ENCODE peak calls at places on chromosomes 3 and 15, in six cellular contexts. U is left ventricle myocardium inferior; O is lower lobe of right lung; R is uterus; M is CD8-positive, alpha-beta T cell; C is CD4-positive, alpha-beta T cell. B is an unnamed sample.

GRCh38 chr15:86772369-86773059 is 692.8 kb downstream of the AGBL1 start:
- DNase-seq in U (no peak), O (no peak), R (no peak), M (no peak), C (no peak), B (no peak)

GRCh38 chr15:100229181-100230163 is 112.3 kb downstream of the ADAMTS17 start:
- DNase-seq in U (no peak), O (no peak), R (no peak), M (no peak), C (peak; percentile 10), B (no peak)

GRCh38 chr3:82177774-82178173 is 416.3 kb upstream of the GBE1 start:
- DNase-seq in U (no peak), O (no peak), R (no peak), M (no peak), C (no peak), B (no peak)

GRCh38 chr3:141386611-141387110 is 18.4 kb downstream of the ZBTB38 start:
- DNase-seq in U (no peak), O (no peak), R (no peak), M (no peak), C (no peak), B (no peak)

GRCh38 chr3:6250167-6250566 is 610.7 kb upstream of the GRM7 start:
- DNase-seq in U (no peak), O (no peak), R (no peak), M (no peak), C (no peak), B (no peak)

GRCh38 chr15:71512281-71513016 is 297.9 kb upstream of the NR2E3 start:
- DNase-seq in U (no peak), O (no peak), R (no peak), M (no peak), C (no peak), B (no peak)

GRCh38 chr3:69821133-69821532 is 81.9 kb downstream of the MITF start:
- DNase-seq in U (no peak), O (no peak), R (no peak), M (no peak), C (no peak), B (no peak)

GRCh38 chr3:120437559-120437958 is 13.2 kb downstream of the FSTL1 start:
- DNase-seq in U (no peak), O (no peak), R (no peak), M (no peak), C (no peak), B (no peak)

GRCh38 chr3:156448300-156448699 is 106.6 kb downstream of the SSR3 start:
- DNase-seq in U (no peak), O (no peak), R (no peak), M (no peak), C (peak; percentile 6), B (no peak)

GRCh38 chr15:63595066-63595465 is 2.1 kb upstream of the FBXL22 start:
- DNase-seq in U (peak; percentile 45), O (no peak), R (no peak), M (no peak), C (no peak), B (no peak)

GRCh38 chr3:4323246-4324027 is 20.3 kb downstream of the SETMAR start:
- DNase-seq in U (no peak), O (no peak), R (no peak), M (no peak), C (no peak), B (no peak)

GRCh38 chr3:175431396-175431795 is 572.3 kb downstream of the NAALADL2 start:
- DNase-seq in U (no peak), O (no peak), R (no peak), M (no peak), C (no peak), B (no peak)

GRCh38 chr3:61734980-61735731 is 173.8 kb downstream of the PTPRG start:
- DNase-seq in U (no peak), O (no peak), R (no peak), M (no peak), C (no peak), B (no peak)

DNA sequence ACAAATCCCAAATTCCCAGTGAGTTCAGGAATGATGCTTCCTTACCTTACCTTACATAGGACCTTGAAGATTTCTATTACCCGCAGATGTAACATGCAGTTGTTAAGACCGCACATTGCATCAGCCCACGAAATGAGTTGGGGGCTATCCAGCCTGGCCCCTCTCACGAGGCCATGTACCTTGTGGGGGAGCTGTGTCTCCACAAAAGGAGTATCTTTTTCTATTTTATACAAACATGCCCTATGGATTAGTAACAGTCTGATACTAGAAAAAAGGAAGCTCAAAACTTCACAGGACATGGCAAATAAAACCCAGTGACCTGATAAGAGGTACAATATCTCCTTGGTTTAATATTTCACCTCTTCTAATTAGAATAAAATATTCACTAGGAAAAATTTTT is 1086.8 kb upstream of the CFAP20DC start:
- DNase-seq in U (no peak), O (no peak), R (no peak), M (no peak), C (no peak), B (no peak)
- H3K9me3 ChIP-seq in U (no peaks in the 10 kb centered on the region), O (no peaks in the 10 kb centered on the region), R (no peaks in the 10 kb centered on the region), M (no peaks in the 10 kb centered on the region), C (no peaks in the 10 kb centered on the region), B (no peaks in the 10 kb centered on the region)

DNA sequence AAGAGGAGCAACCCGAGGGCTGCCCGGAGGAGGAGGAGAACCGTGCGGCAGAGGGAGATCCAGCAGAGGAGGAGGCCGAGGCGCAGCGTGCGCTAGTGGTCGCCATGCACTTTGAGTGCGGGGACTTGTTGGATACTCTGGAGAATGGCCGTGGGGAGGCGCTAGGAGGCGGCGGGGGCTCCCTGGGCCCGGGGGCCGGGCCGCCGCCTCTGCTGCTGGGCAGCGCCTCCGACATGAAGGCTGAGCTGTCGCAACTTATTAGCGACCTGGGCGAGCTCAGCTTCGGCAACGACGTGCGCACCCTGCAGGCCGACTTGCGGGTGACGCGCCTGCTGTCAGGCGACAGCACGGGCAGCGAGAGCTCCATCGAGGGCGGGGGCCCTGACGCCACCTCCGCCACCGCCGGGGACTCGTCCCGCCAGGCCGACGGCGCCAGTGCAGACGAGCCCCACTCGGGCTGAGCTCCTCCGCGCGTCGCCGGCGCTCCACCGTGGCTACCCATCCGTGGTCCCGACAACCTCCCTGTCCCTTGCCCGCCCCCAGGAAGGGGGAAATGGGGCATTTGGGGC is 2.0 kb downstream of the FAM43A start:
- DNase-seq in U (peak; percentile 76), O (peak; percentile 86), R (peak; percentile 67), M (peak; percentile 29), C (peak; percentile 52), B (no peak)
- TF ChIP-seq CTCF in U (peak; percentile 56), O (peak; percentile 59), R (peak; percentile 18), M (no peak), C (peak; percentile 58), B (no peak)

GRCh38 chr15:89723031-89723430 is 28.0 kb downstream of the MESP1 start:
- DNase-seq in U (no peak), O (no peak), R (no peak), M (no peak), C (no peak), B (no peak)
- H3K9me3 ChIP-seq in U (peaks cover 18% of the 10 kb centered on the region), O (no peaks in the 10 kb centered on the region), R (no peaks in the 10 kb centered on the region), M (no peaks in the 10 kb centered on the region), C (no peaks in the 10 kb centered on the region), B (no peaks in the 10 kb centered on the region)

GRCh38 chr15:59997070-59997701 is 6.9 kb upstream of the FOXB1 start:
- DNase-seq in U (no peak), O (peak; percentile 44), R (no peak), M (no peak), C (peak; percentile 26), B (no peak)
- TF ChIP-seq CTCF in U (no peak), O (no peak), R (no peak), M (no peak), C (no peak), B (no peak)

B was measured in AG04450.